ENCODE peak calls at places on chromosomes 5 and 9, in ten cellular contexts. One of them, this sample, is unnamed.
A peak's percentile ranks its signal among the peaks of the same experiment; 100 is the strongest.

GRCh38 chr9:96376926-96377874 is 6.3 kb downstream of the SLC35D2 start:
- DNase-seq in endothelial cell of umbilical vein: peak; percentile 77
- DNase-seq in uterus: no peak
- DNase-seq in Peyer's patch: no peak
- DNase-seq in GM12878: no peak
- DNase-seq in heart left ventricle: no peak
- DNase-seq in erythroblast: no peak
- DNase-seq in ovary: no peak
- DNase-seq in GM12892: no peak
- DNase-seq in right lobe of liver: no peak
- DNase-seq in this sample: peak; percentile 57

GRCh38 chr9:74277532-74277931 is 219.6 kb upstream of the RORB start:
- DNase-seq in endothelial cell of umbilical vein: no peak
- DNase-seq in uterus: no peak
- DNase-seq in Peyer's patch: no peak
- DNase-seq in GM12878: peak; percentile 59
- DNase-seq in heart left ventricle: no peak
- DNase-seq in erythroblast: no peak
- DNase-seq in ovary: no peak
- DNase-seq in GM12892: peak; percentile 10
- DNase-seq in right lobe of liver: no peak
- DNase-seq in this sample: no peak

GRCh38 chr5:997001-997474 is 11.6 kb upstream of the NKD2 start:
- DNase-seq in endothelial cell of umbilical vein: no peak
- DNase-seq in uterus: peak; percentile 15
- DNase-seq in Peyer's patch: no peak
- DNase-seq in GM12878: no peak
- DNase-seq in heart left ventricle: peak; percentile 47
- DNase-seq in erythroblast: no peak
- DNase-seq in ovary: peak; percentile 35
- DNase-seq in GM12892: no peak
- DNase-seq in right lobe of liver: no peak
- DNase-seq in this sample: peak; percentile 84

GRCh38 chr5:137819768-137820167 is 47.9 kb upstream of the MYOT start:
- DNase-seq in endothelial cell of umbilical vein: no peak
- DNase-seq in uterus: no peak
- DNase-seq in Peyer's patch: no peak
- DNase-seq in GM12878: no peak
- DNase-seq in heart left ventricle: no peak
- DNase-seq in erythroblast: no peak
- DNase-seq in ovary: no peak
- DNase-seq in GM12892: no peak
- DNase-seq in right lobe of liver: no peak
- DNase-seq in this sample: no peak

GRCh38 chr5:142201471-142201887 is 92.9 kb downstream of the NDFIP1 start:
- DNase-seq in endothelial cell of umbilical vein: peak; percentile 85
- DNase-seq in uterus: no peak
- DNase-seq in Peyer's patch: no peak
- DNase-seq in GM12878: no peak
- DNase-seq in heart left ventricle: no peak
- DNase-seq in erythroblast: no peak
- DNase-seq in ovary: no peak
- DNase-seq in GM12892: no peak
- DNase-seq in right lobe of liver: no peak
- DNase-seq in this sample: no peak

GRCh38 chr5:119745976-119746375 is 116.6 kb downstream of the FAM170A start:
- DNase-seq in endothelial cell of umbilical vein: no peak
- DNase-seq in uterus: no peak
- DNase-seq in Peyer's patch: no peak
- DNase-seq in GM12878: no peak
- DNase-seq in heart left ventricle: no peak
- DNase-seq in erythroblast: no peak
- DNase-seq in ovary: no peak
- DNase-seq in GM12892: no peak
- DNase-seq in right lobe of liver: no peak
- DNase-seq in this sample: no peak

GRCh38 chr5:168047669-168048111 is 243.8 kb upstream of the WWC1 start:
- DNase-seq in endothelial cell of umbilical vein: no peak
- DNase-seq in uterus: no peak
- DNase-seq in Peyer's patch: no peak
- DNase-seq in GM12878: no peak
- DNase-seq in heart left ventricle: peak; percentile 71
- DNase-seq in erythroblast: no peak
- DNase-seq in ovary: peak; percentile 40
- DNase-seq in GM12892: no peak
- DNase-seq in right lobe of liver: no peak
- DNase-seq in this sample: no peak

GRCh38 chr9:88216132-88216995 is 78.1 kb upstream of the SPATA31C2 start:
- DNase-seq in endothelial cell of umbilical vein: no peak
- DNase-seq in uterus: no peak
- DNase-seq in Peyer's patch: no peak
- DNase-seq in GM12878: no peak
- DNase-seq in heart left ventricle: no peak
- DNase-seq in erythroblast: no peak
- DNase-seq in ovary: no peak
- DNase-seq in GM12892: no peak
- DNase-seq in right lobe of liver: no peak
- DNase-seq in this sample: no peak

GRCh38 chr5:133509742-133510079 is 102.6 kb downstream of the FSTL4 start:
- DNase-seq in endothelial cell of umbilical vein: no peak
- DNase-seq in uterus: no peak
- DNase-seq in Peyer's patch: no peak
- DNase-seq in GM12878: no peak
- DNase-seq in heart left ventricle: no peak
- DNase-seq in erythroblast: no peak
- DNase-seq in ovary: no peak
- DNase-seq in GM12892: no peak
- DNase-seq in right lobe of liver: peak; percentile 67
- DNase-seq in this sample: no peak

GRCh38 chr9:137021979-137022619 is 5.9 kb downstream of the ABCA2 start:
- DNase-seq in endothelial cell of umbilical vein: peak; percentile 61
- DNase-seq in uterus: no peak
- DNase-seq in Peyer's patch: peak; percentile 38
- DNase-seq in GM12878: no peak
- DNase-seq in heart left ventricle: no peak
- DNase-seq in erythroblast: peak; percentile 83
- DNase-seq in ovary: peak; percentile 68
- DNase-seq in GM12892: peak; percentile 63
- DNase-seq in right lobe of liver: peak; percentile 97
- DNase-seq in this sample: no peak

GRCh38 chr5:81830602-81831001 is 79.7 kb upstream of the SSBP2 start:
- DNase-seq in endothelial cell of umbilical vein: no peak
- DNase-seq in uterus: no peak
- DNase-seq in Peyer's patch: no peak
- DNase-seq in GM12878: no peak
- DNase-seq in heart left ventricle: no peak
- DNase-seq in erythroblast: no peak
- DNase-seq in ovary: no peak
- DNase-seq in GM12892: no peak
- DNase-seq in right lobe of liver: no peak
- DNase-seq in this sample: no peak

GRCh38 chr5:91255396-91256141 is 127.5 kb downstream of the ARRDC3 start:
- DNase-seq in endothelial cell of umbilical vein: no peak
- DNase-seq in uterus: no peak
- DNase-seq in Peyer's patch: no peak
- DNase-seq in GM12878: no peak
- DNase-seq in heart left ventricle: no peak
- DNase-seq in erythroblast: no peak
- DNase-seq in ovary: no peak
- DNase-seq in GM12892: no peak
- DNase-seq in right lobe of liver: no peak
- DNase-seq in this sample: no peak

GRCh38 chr9:77384406-77384805 is 207.1 kb downstream of the VPS13A start:
- DNase-seq in endothelial cell of umbilical vein: peak; percentile 5
- DNase-seq in uterus: no peak
- DNase-seq in Peyer's patch: no peak
- DNase-seq in GM12878: no peak
- DNase-seq in heart left ventricle: no peak
- DNase-seq in erythroblast: no peak
- DNase-seq in ovary: no peak
- DNase-seq in GM12892: no peak
- DNase-seq in right lobe of liver: no peak
- DNase-seq in this sample: no peak

GRCh38 chr9:12652973-12653372 is 40.2 kb upstream of the TYRP1 start:
- DNase-seq in endothelial cell of umbilical vein: no peak
- DNase-seq in uterus: no peak
- DNase-seq in Peyer's patch: no peak
- DNase-seq in GM12878: no peak
- DNase-seq in heart left ventricle: no peak
- DNase-seq in erythroblast: no peak
- DNase-seq in ovary: no peak
- DNase-seq in GM12892: no peak
- DNase-seq in right lobe of liver: no peak
- DNase-seq in this sample: no peak

DNA sequence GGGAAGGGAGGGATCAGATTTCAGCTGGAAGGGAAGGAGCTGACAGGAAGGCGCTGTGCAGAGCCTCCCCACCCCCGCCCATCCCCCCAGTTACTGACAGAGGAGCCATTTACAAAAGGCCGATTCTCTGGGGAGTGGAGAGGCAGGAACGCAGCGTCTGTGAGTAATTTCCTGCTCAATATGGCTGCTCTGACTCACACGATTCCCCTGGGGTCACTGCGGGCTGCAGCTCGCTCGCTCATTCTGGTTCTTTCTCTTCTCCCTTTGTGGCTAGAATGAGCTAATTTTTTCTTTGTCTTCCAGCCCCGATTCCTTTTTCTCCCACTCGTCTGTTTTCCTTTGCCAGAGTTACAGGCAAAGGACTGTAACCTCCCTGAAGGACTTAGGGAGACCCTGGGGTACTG is 28.8 kb downstream of the PTPA start:
- DNase-seq in endothelial cell of umbilical vein: peak; percentile 98
- DNase-seq in uterus: peak; percentile 99
- DNase-seq in Peyer's patch: peak; percentile 88
- DNase-seq in GM12878: peak; percentile 93
- DNase-seq in heart left ventricle: peak; percentile 98
- DNase-seq in erythroblast: peak; percentile 64
- DNase-seq in ovary: peak; percentile 89
- DNase-seq in GM12892: peak; percentile 81
- DNase-seq in right lobe of liver: peak; percentile 89
- DNase-seq in this sample: peak; percentile 95
- TF ChIP-seq POLR2A in endothelial cell of umbilical vein: peak; percentile 85
- TF ChIP-seq POLR2A in uterus: peak; percentile 70
- TF ChIP-seq POLR2A in Peyer's patch: no peak
- TF ChIP-seq POLR2A in GM12878: peak; percentile 68
- TF ChIP-seq POLR2A in heart left ventricle: peak; percentile 50
- TF ChIP-seq POLR2A in erythroblast: no peak
- TF ChIP-seq POLR2A in ovary: no peak
- TF ChIP-seq POLR2A in GM12892: peak; percentile 58
- TF ChIP-seq POLR2A in right lobe of liver: peak; percentile 87
- TF ChIP-seq POLR2A in this sample: no peak

GRCh38 chr5:56366986-56367385 is 133.9 kb upstream of the ANKRD55 start:
- DNase-seq in endothelial cell of umbilical vein: no peak
- DNase-seq in uterus: no peak
- DNase-seq in Peyer's patch: no peak
- DNase-seq in GM12878: no peak
- DNase-seq in heart left ventricle: no peak
- DNase-seq in erythroblast: no peak
- DNase-seq in ovary: no peak
- DNase-seq in GM12892: no peak
- DNase-seq in right lobe of liver: no peak
- DNase-seq in this sample: no peak
- TF ChIP-seq POLR2A in endothelial cell of umbilical vein: no peak
- TF ChIP-seq POLR2A in uterus: no peak
- TF ChIP-seq POLR2A in Peyer's patch: no peak
- TF ChIP-seq POLR2A in GM12878: no peak
- TF ChIP-seq POLR2A in heart left ventricle: no peak
- TF ChIP-seq POLR2A in erythroblast: no peak
- TF ChIP-seq POLR2A in ovary: no peak
- TF ChIP-seq POLR2A in GM12892: no peak
- TF ChIP-seq POLR2A in right lobe of liver: no peak
- TF ChIP-seq POLR2A in this sample: no peak

DNA sequence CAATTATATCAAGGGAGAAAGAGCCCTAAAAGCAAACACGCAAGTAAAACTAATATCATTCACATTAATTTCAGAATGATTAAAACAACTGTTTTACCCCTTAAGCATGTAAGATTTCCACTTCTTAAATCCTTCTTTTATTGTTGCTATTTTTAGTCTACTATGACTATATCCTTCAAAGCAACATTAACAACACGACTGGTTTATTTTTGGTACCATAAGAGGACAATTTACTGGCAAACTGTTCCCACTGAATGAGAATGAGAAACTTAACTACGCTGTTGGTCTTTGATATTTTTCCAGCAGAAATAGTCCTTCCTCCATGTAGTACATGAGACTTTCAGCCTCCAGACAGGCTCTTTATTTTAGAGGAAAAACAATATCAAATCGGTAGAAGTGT is 281.5 kb downstream of the CTNND2 start:
- DNase-seq in endothelial cell of umbilical vein: no peak
- DNase-seq in uterus: no peak
- DNase-seq in Peyer's patch: no peak
- DNase-seq in GM12878: no peak
- DNase-seq in heart left ventricle: no peak
- DNase-seq in erythroblast: no peak
- DNase-seq in ovary: no peak
- DNase-seq in GM12892: no peak
- DNase-seq in right lobe of liver: no peak
- DNase-seq in this sample: no peak
- TF ChIP-seq POLR2A in endothelial cell of umbilical vein: no peak
- TF ChIP-seq POLR2A in uterus: no peak
- TF ChIP-seq POLR2A in Peyer's patch: no peak
- TF ChIP-seq POLR2A in GM12878: no peak
- TF ChIP-seq POLR2A in heart left ventricle: no peak
- TF ChIP-seq POLR2A in erythroblast: no peak
- TF ChIP-seq POLR2A in ovary: no peak
- TF ChIP-seq POLR2A in GM12892: no peak
- TF ChIP-seq POLR2A in right lobe of liver: no peak
- TF ChIP-seq POLR2A in this sample: no peak

GRCh38 chr5:132413567-132413966 is 44.1 kb downstream of the SLC22A5 start:
- DNase-seq in endothelial cell of umbilical vein: no peak
- DNase-seq in uterus: no peak
- DNase-seq in Peyer's patch: no peak
- DNase-seq in GM12878: no peak
- DNase-seq in heart left ventricle: no peak
- DNase-seq in erythroblast: no peak
- DNase-seq in ovary: no peak
- DNase-seq in GM12892: no peak
- DNase-seq in right lobe of liver: no peak
- DNase-seq in this sample: no peak

GRCh38 chr5:132417461-132417860 is 48.0 kb downstream of the SLC22A5 start:
- DNase-seq in endothelial cell of umbilical vein: no peak
- DNase-seq in uterus: no peak
- DNase-seq in Peyer's patch: no peak
- DNase-seq in GM12878: no peak
- DNase-seq in heart left ventricle: no peak
- DNase-seq in erythroblast: no peak
- DNase-seq in ovary: no peak
- DNase-seq in GM12892: no peak
- DNase-seq in right lobe of liver: no peak
- DNase-seq in this sample: no peak

GRCh38 chr5:132417010-132417439 is 47.5 kb downstream of the SLC22A5 start:
- DNase-seq in endothelial cell of umbilical vein: no peak
- DNase-seq in uterus: no peak
- DNase-seq in Peyer's patch: no peak
- DNase-seq in GM12878: no peak
- DNase-seq in heart left ventricle: peak; percentile 47
- DNase-seq in erythroblast: no peak
- DNase-seq in ovary: no peak
- DNase-seq in GM12892: no peak
- DNase-seq in right lobe of liver: peak; percentile 86
- DNase-seq in this sample: no peak

GRCh38 chr5:132416306-132417009 is 46.9 kb downstream of the SLC22A5 start:
- DNase-seq in endothelial cell of umbilical vein: no peak
- DNase-seq in uterus: no peak
- DNase-seq in Peyer's patch: no peak
- DNase-seq in GM12878: no peak
- DNase-seq in heart left ventricle: no peak
- DNase-seq in erythroblast: no peak
- DNase-seq in ovary: no peak
- DNase-seq in GM12892: no peak
- DNase-seq in right lobe of liver: no peak
- DNase-seq in this sample: no peak

GRCh38 chr5:132414634-132415377 is 45.3 kb downstream of the SLC22A5 start:
- DNase-seq in endothelial cell of umbilical vein: peak; percentile 73
- DNase-seq in uterus: no peak
- DNase-seq in Peyer's patch: no peak
- DNase-seq in GM12878: no peak
- DNase-seq in heart left ventricle: no peak
- DNase-seq in erythroblast: no peak
- DNase-seq in ovary: no peak
- DNase-seq in GM12892: no peak
- DNase-seq in right lobe of liver: no peak
- DNase-seq in this sample: no peak
- TF ChIP-seq POLR2A in endothelial cell of umbilical vein: no peak
- TF ChIP-seq POLR2A in uterus: no peak
- TF ChIP-seq POLR2A in Peyer's patch: no peak
- TF ChIP-seq POLR2A in GM12878: no peak
- TF ChIP-seq POLR2A in heart left ventricle: no peak
- TF ChIP-seq POLR2A in erythroblast: no peak
- TF ChIP-seq POLR2A in ovary: no peak
- TF ChIP-seq POLR2A in GM12892: no peak
- TF ChIP-seq POLR2A in right lobe of liver: no peak
- TF ChIP-seq POLR2A in this sample: no peak

This sample was measured in lower leg skin.